ENCODE peak calls at places on chromosomes 3 and 15, in eight cellular contexts. T is thoracic aorta; G is retinal pigment epithelial cell; X is left ventricle myocardium superior; W is fibroblast of the conjunctiva; M is stimulated activated CD8-positive, alpha-beta memory T cell treated with anti-CD3 and anti-CD28 coated beads, Interleukin-15, amount 100 ng/mL, for 4 hours; I is left kidney; Y is NCI-H2171 treated with DMSO at 0.1 percent for 48 hours. D is an unnamed sample.

GRCh38 chr3:56467801-56468183 is 475 bp downstream of the ERC2 start:
- DNase-seq in T (no peak), G (no peak), X (no peak), W (no peak), M (no peak), I (peak; percentile 65), Y (peak; percentile 6), D (peak; percentile 29)

GRCh38 chr3:50652709-50653108 is 22.0 kb upstream of the DOCK3 start:
- DNase-seq in T (no peak), G (no peak), X (peak; percentile 57), W (no peak), M (no peak), I (peak; percentile 51), Y (no peak), D (no peak)

GRCh38 chr3:45623434-45623833 is 28.9 kb downstream of the LIMD1 start:
- DNase-seq in T (no peak), G (no peak), X (no peak), W (no peak), M (no peak), I (no peak), Y (no peak), D (no peak)

GRCh38 chr15:90757461-90757860 is 40.3 kb downstream of the BLM start:
- DNase-seq in T (no peak), G (no peak), X (no peak), W (no peak), M (no peak), I (no peak), Y (no peak), D (no peak)

GRCh38 chr3:188656196-188656982 is 502.4 kb downstream of the LPP start:
- DNase-seq in T (no peak), G (peak; percentile 74), X (no peak), W (no peak), M (no peak), I (no peak), Y (no peak), D (peak; percentile 83)

GRCh38 chr3:9078561-9079240 is 115.4 kb upstream of the RAD18 start:
- DNase-seq in T (no peak), G (no peak), X (no peak), W (no peak), M (no peak), I (peak; percentile 68), Y (no peak), D (no peak)

GRCh38 chr15:49313650-49314049 is 109.4 kb upstream of the FGF7 start:
- DNase-seq in T (no peak), G (no peak), X (no peak), W (peak; percentile 70), M (no peak), I (no peak), Y (no peak), D (no peak)

GRCh38 chr3:157754415-157754814 is 251.2 kb upstream of the VEPH1 start:
- DNase-seq in T (no peak), G (no peak), X (no peak), W (no peak), M (no peak), I (peak; percentile 42), Y (peak; percentile 10), D (no peak)

GRCh38 chr15:80934761-80935221 is 54.8 kb downstream of the MESD start:
- DNase-seq in T (no peak), G (no peak), X (no peak), W (no peak), M (no peak), I (peak; percentile 45), Y (peak; percentile 4), D (no peak)

GRCh38 chr3:50532062-50532705 is 28.8 kb upstream of the CACNA2D2 start:
- DNase-seq in T (no peak), G (no peak), X (no peak), W (no peak), M (no peak), I (no peak), Y (no peak), D (no peak)

GRCh38 chr3:49794926-49795905 is 4.5 kb downstream of the CDHR4 start:
- DNase-seq in T (no peak), G (no peak), X (no peak), W (no peak), M (no peak), I (no peak), Y (no peak), D (no peak)

GRCh38 chr15:78854973-78855372 is 17.7 kb upstream of the MORF4L1 start:
- DNase-seq in T (no peak), G (no peak), X (no peak), W (no peak), M (no peak), I (no peak), Y (no peak), D (no peak)

GRCh38 chr15:62393196-62393595 is 228.1 kb upstream of the C2CD4B start:
- DNase-seq in T (no peak), G (no peak), X (no peak), W (no peak), M (no peak), I (no peak), Y (no peak), D (no peak)

GRCh38 chr15:66855039-66855438 is 153.0 kb downstream of the SMAD6 start:
- DNase-seq in T (no peak), G (no peak), X (no peak), W (no peak), M (no peak), I (no peak), Y (no peak), D (no peak)

GRCh38 chr3:135851201-135852061 is 114.1 kb upstream of the PPP2R3A start:
- DNase-seq in T (no peak), G (no peak), X (no peak), W (no peak), M (no peak), I (peak; percentile 59), Y (no peak), D (no peak)

GRCh38 chr3:82773207-82773606 is 1011.8 kb upstream of the GBE1 start:
- DNase-seq in T (no peak), G (no peak), X (no peak), W (no peak), M (no peak), I (no peak), Y (peak; percentile 1), D (no peak)

GRCh38 chr15:35674873-35675781 is 129.2 kb upstream of the DPH6 start:
- DNase-seq in T (no peak), G (no peak), X (no peak), W (no peak), M (no peak), I (peak; percentile 29), Y (peak; percentile 26), D (no peak)

GRCh38 chr3:46006646-46007045 is 11.0 kb upstream of the FYCO1 start:
- DNase-seq in T (no peak), G (no peak), X (no peak), W (peak; percentile 75), M (no peak), I (no peak), Y (no peak), D (no peak)

GRCh38 chr3:49721861-49722781 is 1.6 kb downstream of the GMPPB start:
- DNase-seq in T (no peak), G (no peak), X (no peak), W (no peak), M (no peak), I (no peak), Y (no peak), D (no peak)

GRCh38 chr3:42314411-42314810 is 48.4 kb upstream of the CCK start:
- DNase-seq in T (no peak), G (no peak), X (no peak), W (no peak), M (no peak), I (no peak), Y (no peak), D (no peak)

GRCh38 chr3:27094721-27095120 is 274.5 kb downstream of the NEK10 start:
- DNase-seq in T (no peak), G (no peak), X (no peak), W (no peak), M (no peak), I (no peak), Y (no peak), D (no peak)

GRCh38 chr15:80275946-80276345 is 23.9 kb upstream of the CTXND1 start:
- DNase-seq in T (no peak), G (peak; percentile 7), X (no peak), W (no peak), M (no peak), I (no peak), Y (peak; percentile 81), D (no peak)

GRCh38 chr3:10459954-10460754 is 45.2 kb downstream of the ATP2B2 start:
- DNase-seq in T (no peak), G (peak; percentile 75), X (peak; percentile 52), W (peak; percentile 4), M (no peak), I (peak; percentile 99), Y (no peak), D (no peak)

GRCh38 chr3:186880392-186880791 is 37.9 kb downstream of the ADIPOQ start:
- DNase-seq in T (no peak), G (no peak), X (no peak), W (no peak), M (no peak), I (no peak), Y (no peak), D (no peak)

D was measured in G401.